ENCODE peak calls at places on chromosomes 12 and 14, in seven cellular contexts. S, P, E, R, J, V and T are unnamed samples.

GRCh38 chr14:100076630-100077029 is 11.4 kb downstream of the EVL start:
- DNase-seq in E (no peak), V (no peak), P (no peak), S (peak; percentile 74), R (no peak), J (no peak), T (no peak)

GRCh38 chr12:89863332-89863938 is 154.8 kb upstream of the ATP2B1 start:
- DNase-seq in E (no peak), R (peak; percentile 46), S (no peak), V (peak; percentile 33), J (no peak), P (no peak), T (peak; percentile 92)

GRCh38 chr12:6782903-6783571 is 6.3 kb upstream of the CD4 start:
- DNase-seq in J (no peak), E (no peak), R (no peak), S (no peak), V (no peak), P (no peak), T (no peak)

GRCh38 chr12:120100630-120101029 is 15.9 kb downstream of the RAB35 start:
- DNase-seq in P (no peak), E (peak; percentile 78), R (no peak), J (peak; percentile 77), V (no peak), S (no peak), T (no peak)

GRCh38 chr14:68981124-68981523 is 2.0 kb upstream of the ACTN1 start:
- DNase-seq in S (no peak), R (no peak), J (no peak), E (no peak), P (no peak), V (no peak), T (no peak)

GRCh38 chr12:120540445-120540844 is 6.3 kb downstream of the RNF10 start:
- DNase-seq in E (no peak), J (no peak), P (no peak), S (no peak), R (peak; percentile 30), V (no peak), T (no peak)

GRCh38 chr12:29066061-29066588 is 83.0 kb upstream of the FAR2 start:
- DNase-seq in J (no peak), V (no peak), R (no peak), S (no peak), P (no peak), E (no peak), T (no peak)

GRCh38 chr14:35369701-35370191 is 34.8 kb downstream of the NFKBIA start:
- DNase-seq in P (no peak), E (no peak), R (no peak), J (no peak), S (no peak), V (no peak), T (no peak)

GRCh38 chr14:102000902-102001301 is 36.5 kb downstream of the DYNC1H1 start:
- DNase-seq in E (no peak), S (no peak), J (no peak), V (no peak), R (no peak), P (no peak), T (no peak)

GRCh38 chr14:103625361-103626095 is 3.5 kb upstream of the KLC1 start:
- DNase-seq in J (no peak), R (no peak), P (no peak), E (no peak), S (no peak), V (peak; percentile 41), T (peak; percentile 66)

GRCh38 chr14:58133739-58134138 is 18.3 kb downstream of the ARMH4 start:
- DNase-seq in P (peak; percentile 46), S (no peak), V (no peak), R (no peak), E (no peak), J (no peak), T (no peak)

GRCh38 chr12:96208801-96209534 is 14.8 kb downstream of the ELK3 start:
- DNase-seq in J (no peak), E (no peak), R (peak; percentile 43), V (no peak), P (no peak), S (no peak), T (no peak)

GRCh38 chr12:46664771-46665287 is 161.0 kb downstream of the SLC38A4 start:
- DNase-seq in V (no peak), R (peak; percentile 82), E (no peak), J (no peak), S (no peak), P (peak; percentile 92), T (no peak)

GRCh38 chr12:87152084-87152483 is 877.1 kb downstream of the C12orf50 start:
- DNase-seq in V (no peak), R (no peak), E (no peak), P (no peak), S (no peak), J (no peak), T (no peak)

GRCh38 chr14:95533822-95534221 is 1.0 kb upstream of the GLRX5 start:
- DNase-seq in E (no peak), J (no peak), V (no peak), P (no peak), S (no peak), R (no peak), T (peak; percentile 46)

GRCh38 chr14:54338696-54339317 is 58.0 kb upstream of the CDKN3 start:
- DNase-seq in V (no peak), P (no peak), S (no peak), E (no peak), J (no peak), R (peak; percentile 22), T (no peak)

GRCh38 chr12:128009108-128009507 is 257.9 kb upstream of the TMEM132C start:
- DNase-seq in R (no peak), V (no peak), S (no peak), E (no peak), J (no peak), P (no peak), T (no peak)

GRCh38 chr14:51298895-51299294 is 58.8 kb downstream of the TMX1 start:
- DNase-seq in S (no peak), R (peak; percentile 51), P (no peak), V (no peak), J (no peak), E (no peak), T (no peak)

GRCh38 chr14:69571879-69572633 is 2.6 kb downstream of the CCDC177 start:
- DNase-seq in V (no peak), S (no peak), P (no peak), J (no peak), E (no peak), R (no peak), T (no peak)

GRCh38 chr12:57836442-57837375 is 9.8 kb downstream of the CTDSP2 start:
- DNase-seq in E (peak; percentile 93), R (peak; percentile 78), J (peak; percentile 91), S (peak; percentile 76), V (no peak), P (no peak), T (no peak)

GRCh38 chr12:118055144-118055557 is 5.8 kb downstream of the WSB2 start:
- DNase-seq in R (peak; percentile 48), V (peak; percentile 25), E (peak; percentile 49), J (no peak), P (no peak), S (no peak), T (peak; percentile 74)

GRCh38 chr14:93688239-93688666 is 100.0 kb downstream of the PRIMA1 start:
- DNase-seq in S (no peak), R (no peak), V (no peak), J (no peak), E (no peak), P (no peak), T (no peak)

GRCh38 chr14:93686313-93686712 is 102.0 kb downstream of the PRIMA1 start:
- DNase-seq in R (no peak), S (no peak), V (no peak), J (no peak), E (no peak), P (no peak), T (no peak)

GRCh38 chr14:93682459-93682858 is 105.8 kb downstream of the PRIMA1 start:
- DNase-seq in E (no peak), V (no peak), J (no peak), P (no peak), S (no peak), R (no peak), T (no peak)

GRCh38 chr14:93683241-93683640 is 105.0 kb downstream of the PRIMA1 start:
- DNase-seq in E (no peak), S (no peak), J (no peak), R (no peak), V (no peak), P (no peak), T (no peak)

GRCh38 chr14:93685121-93685520 is 103.2 kb downstream of the PRIMA1 start:
- DNase-seq in E (no peak), R (no peak), V (no peak), J (no peak), P (no peak), S (no peak), T (no peak)
- H3K4me3 ChIP-seq in E (no peak overlapping the region), R (no peak overlapping the region), V (no peak overlapping the region), J (no peak overlapping the region), P (no peak overlapping the region), S (no peak overlapping the region), T (no peak overlapping the region)

GRCh38 chr12:71162832-71163711 is 5.3 kb upstream of the TSPAN8 start:
- DNase-seq in S (no peak), J (no peak), E (no peak), V (no peak), R (no peak), P (no peak), T (no peak)
- H3K4me1 ChIP-seq in S (peaks cover 16% of the 10 kb centered on the region), J (no peaks in the 10 kb centered on the region), E (peaks cover 5% of the 10 kb centered on the region), V (no peaks in the 10 kb centered on the region), R (no peaks in the 10 kb centered on the region), P (no peaks in the 10 kb centered on the region), T (no peaks in the 10 kb centered on the region)

GRCh38 chr14:98692832-98693231 is 579.2 kb downstream of the BCL11B start:
- DNase-seq in P (no peak), J (no peak), S (no peak), V (no peak), E (no peak), R (no peak), T (no peak)
- H3K36me3 ChIP-seq in P (no peaks in the 10 kb centered on the region), J (no peaks in the 10 kb centered on the region), S (no peaks in the 10 kb centered on the region), V (no peaks in the 10 kb centered on the region), E (no peaks in the 10 kb centered on the region), R (no peaks in the 10 kb centered on the region), T (no peaks in the 10 kb centered on the region)

GRCh38 chr12:103839893-103840292 is 1.1 kb downstream of the NT5DC3 start:
- DNase-seq in V (no peak), P (no peak), S (no peak), E (no peak), R (no peak), J (no peak), T (no peak)

GRCh38 chr12:103840881-103841689 is at the start of gene NT5DC3:
- DNase-seq in P (no peak), E (peak; percentile 68), R (peak; percentile 86), S (peak; percentile 91), J (peak; percentile 79), V (peak; percentile 80), T (peak; percentile 90)

GRCh38 chr12:103840399-103840880 is 594 bp downstream of the NT5DC3 start:
- DNase-seq in P (no peak), S (peak; percentile 65), R (no peak), J (no peak), E (no peak), V (no peak), T (no peak)

GRCh38 chr12:103838254-103838914 is 2.6 kb downstream of the NT5DC3 start:
- DNase-seq in R (no peak), P (no peak), E (no peak), J (no peak), V (no peak), S (no peak), T (no peak)

DNA sequence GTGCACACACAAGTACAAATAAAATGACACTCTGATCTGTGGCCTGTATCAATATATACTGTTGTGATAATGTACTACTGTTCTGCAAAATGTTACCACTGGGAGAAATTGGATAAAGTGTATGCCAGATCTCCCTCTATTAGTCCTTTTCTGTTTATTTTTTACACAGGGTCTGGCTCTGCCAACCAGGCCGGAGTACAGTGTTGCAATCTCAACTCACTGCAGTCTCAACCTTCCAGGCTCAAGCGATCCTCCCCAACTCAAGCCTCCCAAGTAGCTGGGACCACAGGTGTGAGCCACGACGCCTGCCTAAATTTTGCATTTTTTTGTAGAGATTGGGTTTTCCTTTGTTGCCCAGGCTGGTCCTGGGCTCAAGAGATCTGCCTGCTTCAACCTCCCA is 1.9 kb downstream of the NT5DC3 start:
- DNase-seq in J (no peak), R (no peak), E (no peak), P (no peak), V (no peak), S (no peak), T (no peak)
- H3K4me3 ChIP-seq in J (no peak overlapping the region), R (no peak overlapping the region), E (no peak overlapping the region), P (peak overlapping the region; percentile 98), V (no peak overlapping the region), S (peak overlapping the region; percentile 6), T (no peak overlapping the region)